ENCODE peak calls at places on chromosome 15, in four cellular contexts. G is K562, B is HL-60, V is breast epithelium. Y is an unnamed sample.

GRCh38 chr15:67948215-67948614 is 105.9 kb upstream of the PIAS1 start:
- DNase-seq in V (no peak), B (no peak), G (no peak), Y (no peak)

GRCh38 chr15:83930813-83931212 is 276.9 kb downstream of the ADAMTSL3 start:
- DNase-seq in G (no peak), V (no peak), B (no peak), Y (no peak)

GRCh38 chr15:57259511-57260143 is 116.7 kb upstream of the CGNL1 start:
- DNase-seq in V (no peak), G (peak; percentile 4), B (no peak), Y (no peak)

GRCh38 chr15:76993114-76993715 is 1.7 kb upstream of the PSTPIP1 start:
- DNase-seq in G (no peak), V (peak; percentile 20), B (peak; percentile 41), Y (no peak)

GRCh38 chr15:63378946-63379345 is 2.7 kb downstream of the CA12 start:
- DNase-seq in G (no peak), V (no peak), B (no peak), Y (no peak)

GRCh38 chr15:70289191-70289955 is 191.7 kb upstream of the TLE3 start:
- DNase-seq in V (peak; percentile 82), G (no peak), B (no peak), Y (no peak)

GRCh38 chr15:95946241-95946640 is 384.3 kb upstream of the NR2F2 start:
- DNase-seq in B (no peak), V (no peak), G (no peak), Y (no peak)

GRCh38 chr15:100125627-100126231 is 216.0 kb downstream of the ADAMTS17 start:
- DNase-seq in V (no peak), G (no peak), B (no peak), Y (no peak)

GRCh38 chr15:79900087-79900486 is 3.3 kb upstream of the MTHFS start:
- DNase-seq in V (no peak), G (no peak), B (peak; percentile 48), Y (no peak)

GRCh38 chr15:69853572-69853971 is 244.1 kb downstream of the TLE3 start:
- DNase-seq in V (no peak), B (no peak), G (no peak), Y (peak; percentile 58)

GRCh38 chr15:97652041-97652440 is 308.5 kb upstream of the ARRDC4 start:
- DNase-seq in B (no peak), G (no peak), V (no peak), Y (no peak)

GRCh38 chr15:95930659-95931375 is 399.7 kb upstream of the NR2F2 start:
- DNase-seq in G (peak; percentile 71), V (no peak), B (no peak), Y (no peak)

GRCh38 chr15:88872106-88872505 is 23.2 kb downstream of the HAPLN3 start:
- DNase-seq in B (no peak), V (no peak), G (no peak), Y (no peak)

GRCh38 chr15:71687902-71688508 is 122.3 kb upstream of the NR2E3 start:
- DNase-seq in G (no peak), V (no peak), B (no peak), Y (no peak)

GRCh38 chr15:90231028-90232017 is 2.4 kb downstream of the CIB1 start:
- DNase-seq in B (peak; percentile 97), V (no peak), G (no peak), Y (no peak)
- TF ChIP-seq POLR2AphosphoS5 in B (peak; percentile 69), V (no peak), G (no peak), Y (peak; percentile 17)

GRCh38 chr15:90560229-90560771 is 30.6 kb downstream of the CRTC3 start:
- DNase-seq in V (no peak), G (peak; percentile 31), B (no peak), Y (no peak)

GRCh38 chr15:90562669-90563068 is 32.9 kb downstream of the CRTC3 start:
- DNase-seq in G (no peak), B (no peak), V (no peak), Y (no peak)

GRCh38 chr15:90559119-90559518 is 29.4 kb downstream of the CRTC3 start:
- DNase-seq in G (no peak), V (no peak), B (no peak), Y (no peak)

GRCh38 chr15:90563460-90563859 is 33.7 kb downstream of the CRTC3 start:
- DNase-seq in B (no peak), V (no peak), G (no peak), Y (no peak)

GRCh38 chr15:90561344-90562244 is 31.9 kb downstream of the CRTC3 start:
- DNase-seq in G (no peak), V (no peak), B (peak; percentile 74), Y (no peak)
- TF ChIP-seq POLR2AphosphoS5 in G (no peak), V (no peak), B (no peak), Y (no peak)

DNA sequence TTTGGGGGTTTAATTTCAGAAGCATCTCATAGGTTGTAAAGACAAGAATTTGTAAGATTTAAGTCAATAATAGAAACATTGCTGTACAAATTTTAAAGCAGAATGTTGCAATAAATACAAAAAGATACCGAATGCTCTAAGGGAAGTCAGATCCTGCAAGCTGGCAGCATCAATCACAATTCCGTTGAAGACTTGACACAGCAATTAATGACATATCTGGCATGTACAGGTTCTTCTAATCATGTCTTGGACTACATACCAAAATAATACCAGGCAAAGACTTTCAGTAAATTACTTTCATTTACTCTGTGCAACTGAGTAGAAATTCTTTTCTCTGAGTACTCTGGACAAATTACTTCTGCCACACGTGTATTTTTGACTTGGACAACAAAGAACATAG is 54.0 kb upstream of the CDIN1 start:
- DNase-seq in G (no peak), V (no peak), B (no peak), Y (no peak)
- TF ChIP-seq POLR2AphosphoS5 in G (no peak), V (no peak), B (no peak), Y (no peak)

DNA sequence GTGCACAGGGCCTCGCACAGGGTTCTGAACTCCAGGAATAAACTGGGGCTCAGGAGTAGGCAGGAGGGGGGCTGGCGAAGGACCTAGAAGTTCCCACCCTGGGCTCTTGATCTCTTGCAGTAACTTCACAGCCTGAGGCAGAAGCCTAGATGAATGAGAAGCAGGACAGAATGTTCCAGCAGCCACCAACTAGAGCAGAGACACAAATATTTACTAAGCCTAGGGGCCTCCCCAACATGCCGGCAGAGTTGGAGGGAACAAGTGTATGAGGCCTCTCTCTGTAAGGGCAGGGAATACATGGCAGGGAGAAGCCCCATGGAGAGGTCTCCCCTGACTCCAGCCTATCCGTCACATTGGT is 25.3 kb upstream of the C15orf39 start:
- DNase-seq in V (peak; percentile 61), G (no peak), B (no peak), Y (no peak)
- TF ChIP-seq POLR2AphosphoS5 in V (peak; percentile 78), G (no peak), B (no peak), Y (no peak)